ENCODE peak calls at places on chromosomes 2 and 18, in five cellular contexts. One of them, this sample, is unnamed.
A peak's percentile ranks its signal among the peaks of the same experiment; 100 is the strongest.

GRCh38 chr2:88831792-88832248 is 140.3 kb downstream of the RPIA start:
- DNase-seq in PC-3: peak; percentile 25
- DNase-seq in HCT116: peak; percentile 42
- DNase-seq in fibroblast of lung: peak; percentile 9
- DNase-seq in endothelial cell of umbilical vein: peak; percentile 23
- DNase-seq in this sample: peak; percentile 40

GRCh38 chr2:98508690-98509054 is 64.0 kb downstream of the INPP4A start:
- DNase-seq in HCT116: no peak
- DNase-seq in fibroblast of lung: peak; percentile 89
- DNase-seq in endothelial cell of umbilical vein: no peak
- DNase-seq in PC-3: no peak
- DNase-seq in this sample: no peak

GRCh38 chr2:202278036-202278760 is 12.6 kb downstream of the NOP58 start:
- DNase-seq in fibroblast of lung: peak; percentile 71
- DNase-seq in PC-3: peak; percentile 58
- DNase-seq in HCT116: no peak
- DNase-seq in endothelial cell of umbilical vein: peak; percentile 85
- DNase-seq in this sample: no peak

GRCh38 chr2:227464356-227464755 is 7.6 kb upstream of the AGFG1 start:
- DNase-seq in endothelial cell of umbilical vein: no peak
- DNase-seq in PC-3: no peak
- DNase-seq in fibroblast of lung: no peak
- DNase-seq in HCT116: no peak
- DNase-seq in this sample: no peak

GRCh38 chr2:43879261-43879660 is 40.5 kb downstream of the ABCG8 start:
- DNase-seq in fibroblast of lung: no peak
- DNase-seq in endothelial cell of umbilical vein: no peak
- DNase-seq in HCT116: no peak
- DNase-seq in PC-3: no peak
- DNase-seq in this sample: peak; percentile 89

GRCh38 chr2:54724150-54724559 is 693 bp downstream of the EML6 start:
- DNase-seq in endothelial cell of umbilical vein: peak; percentile 57
- DNase-seq in HCT116: no peak
- DNase-seq in fibroblast of lung: peak; percentile 23
- DNase-seq in PC-3: no peak
- DNase-seq in this sample: no peak

GRCh38 chr2:170582747-170583463 is 132.2 kb upstream of the SP5 start:
- DNase-seq in HCT116: no peak
- DNase-seq in endothelial cell of umbilical vein: no peak
- DNase-seq in PC-3: no peak
- DNase-seq in fibroblast of lung: no peak
- DNase-seq in this sample: no peak

GRCh38 chr2:76958749-76959148 is 563.4 kb downstream of the LRRTM4 start:
- DNase-seq in fibroblast of lung: peak; percentile 33
- DNase-seq in HCT116: no peak
- DNase-seq in PC-3: peak; percentile 10
- DNase-seq in endothelial cell of umbilical vein: peak; percentile 2
- DNase-seq in this sample: peak; percentile 48

GRCh38 chr2:183995632-183996031 is 602.7 kb upstream of the ZNF804A start:
- DNase-seq in fibroblast of lung: no peak
- DNase-seq in PC-3: peak; percentile 93
- DNase-seq in endothelial cell of umbilical vein: no peak
- DNase-seq in HCT116: no peak
- DNase-seq in this sample: no peak

GRCh38 chr18:45997689-45998088 is 30.6 kb upstream of the EPG5 start:
- DNase-seq in fibroblast of lung: no peak
- DNase-seq in endothelial cell of umbilical vein: no peak
- DNase-seq in HCT116: no peak
- DNase-seq in PC-3: no peak
- DNase-seq in this sample: no peak

GRCh38 chr2:27308359-27308875 is at the start of gene UCN:
- DNase-seq in HCT116: no peak
- DNase-seq in fibroblast of lung: peak; percentile 38
- DNase-seq in PC-3: no peak
- DNase-seq in endothelial cell of umbilical vein: peak; percentile 40
- DNase-seq in this sample: peak; percentile 52

GRCh38 chr2:119012345-119013301 is 70.6 kb downstream of the MARCO start:
- DNase-seq in PC-3: no peak
- DNase-seq in HCT116: no peak
- DNase-seq in fibroblast of lung: no peak
- DNase-seq in endothelial cell of umbilical vein: no peak
- DNase-seq in this sample: no peak

GRCh38 chr2:96952016-96952750 is 34.2 kb downstream of the FAM178B start:
- DNase-seq in PC-3: no peak
- DNase-seq in fibroblast of lung: no peak
- DNase-seq in HCT116: no peak
- DNase-seq in endothelial cell of umbilical vein: no peak
- DNase-seq in this sample: no peak

GRCh38 chr18:55419939-55420664 is 167.9 kb downstream of the TCF4 start:
- DNase-seq in PC-3: no peak
- DNase-seq in HCT116: no peak
- DNase-seq in endothelial cell of umbilical vein: peak; percentile 57
- DNase-seq in fibroblast of lung: peak; percentile 53
- DNase-seq in this sample: no peak

GRCh38 chr2:136638193-136638592 is 127.2 kb upstream of the THSD7B start:
- DNase-seq in endothelial cell of umbilical vein: no peak
- DNase-seq in PC-3: peak; percentile 4
- DNase-seq in fibroblast of lung: no peak
- DNase-seq in HCT116: no peak
- DNase-seq in this sample: no peak

GRCh38 chr2:179691235-179691634 is 170.2 kb downstream of the ZNF385B start:
- DNase-seq in endothelial cell of umbilical vein: no peak
- DNase-seq in HCT116: no peak
- DNase-seq in fibroblast of lung: peak; percentile 18
- DNase-seq in PC-3: peak; percentile 67
- DNase-seq in this sample: no peak

GRCh38 chr18:50986360-50987087 is 18.7 kb downstream of the ELAC1 start:
- DNase-seq in fibroblast of lung: no peak
- DNase-seq in HCT116: no peak
- DNase-seq in PC-3: peak; percentile 23
- DNase-seq in endothelial cell of umbilical vein: no peak
- DNase-seq in this sample: no peak

GRCh38 chr18:44098551-44099098 is 582.1 kb upstream of the SETBP1 start:
- DNase-seq in fibroblast of lung: peak; percentile 58
- DNase-seq in HCT116: no peak
- DNase-seq in endothelial cell of umbilical vein: peak; percentile 53
- DNase-seq in PC-3: peak; percentile 53
- DNase-seq in this sample: peak; percentile 35

GRCh38 chr2:19746611-19747309 is 155.0 kb downstream of the TTC32 start:
- DNase-seq in HCT116: no peak
- DNase-seq in fibroblast of lung: peak; percentile 40
- DNase-seq in PC-3: peak; percentile 35
- DNase-seq in endothelial cell of umbilical vein: peak; percentile 29
- DNase-seq in this sample: peak; percentile 35

GRCh38 chr2:88667219-88667618 is 24.3 kb upstream of the RPIA start:
- DNase-seq in PC-3: no peak
- DNase-seq in HCT116: no peak
- DNase-seq in fibroblast of lung: no peak
- DNase-seq in endothelial cell of umbilical vein: no peak
- DNase-seq in this sample: no peak

GRCh38 chr2:137675584-137676327 is 288.5 kb upstream of the HNMT start:
- DNase-seq in PC-3: peak; percentile 39
- DNase-seq in fibroblast of lung: no peak
- DNase-seq in HCT116: no peak
- DNase-seq in endothelial cell of umbilical vein: no peak
- DNase-seq in this sample: no peak

GRCh38 chr2:212900715-212901114 is 250.7 kb downstream of the IKZF2 start:
- DNase-seq in endothelial cell of umbilical vein: no peak
- DNase-seq in HCT116: no peak
- DNase-seq in PC-3: no peak
- DNase-seq in fibroblast of lung: no peak
- DNase-seq in this sample: peak; percentile 59

GRCh38 chr2:43594875-43595274 is 963 bp downstream of the THADA start:
- DNase-seq in endothelial cell of umbilical vein: no peak
- DNase-seq in HCT116: no peak
- DNase-seq in fibroblast of lung: no peak
- DNase-seq in PC-3: no peak
- DNase-seq in this sample: no peak

GRCh38 chr18:3906072-3906471 is 456.1 kb downstream of the TGIF1 start:
- DNase-seq in HCT116: no peak
- DNase-seq in PC-3: no peak
- DNase-seq in endothelial cell of umbilical vein: no peak
- DNase-seq in fibroblast of lung: no peak
- DNase-seq in this sample: no peak

GRCh38 chr2:120029672-120030640 is 17.1 kb downstream of the EPB41L5 start:
- DNase-seq in endothelial cell of umbilical vein: no peak
- DNase-seq in fibroblast of lung: no peak
- DNase-seq in PC-3: no peak
- DNase-seq in HCT116: no peak
- DNase-seq in this sample: no peak

GRCh38 chr2:120034027-120034426 is 21.1 kb downstream of the EPB41L5 start:
- DNase-seq in endothelial cell of umbilical vein: no peak
- DNase-seq in HCT116: no peak
- DNase-seq in fibroblast of lung: no peak
- DNase-seq in PC-3: no peak
- DNase-seq in this sample: no peak

GRCh38 chr2:120028795-120029194 is 15.9 kb downstream of the EPB41L5 start:
- DNase-seq in HCT116: no peak
- DNase-seq in PC-3: no peak
- DNase-seq in fibroblast of lung: no peak
- DNase-seq in endothelial cell of umbilical vein: no peak
- DNase-seq in this sample: no peak

GRCh38 chr2:120034616-120035015 is 21.7 kb downstream of the EPB41L5 start:
- DNase-seq in endothelial cell of umbilical vein: no peak
- DNase-seq in PC-3: no peak
- DNase-seq in HCT116: no peak
- DNase-seq in fibroblast of lung: no peak
- DNase-seq in this sample: no peak

DNA sequence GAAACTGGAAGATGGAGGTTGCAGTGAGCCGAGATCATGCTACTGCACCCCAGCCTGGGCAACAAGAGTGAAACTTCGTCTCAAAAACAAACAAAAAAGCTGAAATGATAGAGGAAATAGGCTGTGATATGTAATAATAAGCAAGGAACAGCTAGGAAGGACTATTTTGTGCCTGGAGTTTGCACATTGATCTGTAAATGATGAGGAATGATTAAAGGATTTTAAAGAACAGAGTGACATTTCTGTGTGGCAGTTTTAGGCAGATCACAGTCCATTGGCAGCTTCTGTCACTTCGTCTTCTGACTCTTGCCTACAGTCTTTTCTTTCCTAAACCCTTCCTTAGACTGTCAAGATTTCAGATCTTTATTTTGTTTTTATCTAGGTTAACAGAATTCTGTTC is 19.4 kb downstream of the EPB41L5 start:
- DNase-seq in HCT116: no peak
- DNase-seq in fibroblast of lung: no peak
- DNase-seq in endothelial cell of umbilical vein: no peak
- DNase-seq in PC-3: no peak
- DNase-seq in this sample: no peak
- H3K27ac ChIP-seq in HCT116: no peak overlapping the region
- H3K27ac ChIP-seq in fibroblast of lung: no peak overlapping the region
- H3K27ac ChIP-seq in endothelial cell of umbilical vein: no peak overlapping the region
- H3K27ac ChIP-seq in PC-3: no peak overlapping the region
- H3K27ac ChIP-seq in this sample: no peak overlapping the region

GRCh38 chr18:26524002-26524401 is 24.4 kb downstream of the KCTD1 start:
- DNase-seq in endothelial cell of umbilical vein: no peak
- DNase-seq in fibroblast of lung: no peak
- DNase-seq in PC-3: no peak
- DNase-seq in HCT116: no peak
- DNase-seq in this sample: no peak
- H3K4me3 ChIP-seq in endothelial cell of umbilical vein: no peak overlapping the region
- H3K4me3 ChIP-seq in fibroblast of lung: no peak overlapping the region
- H3K4me3 ChIP-seq in PC-3: no peak overlapping the region
- H3K4me3 ChIP-seq in HCT116: no peak overlapping the region
- H3K4me3 ChIP-seq in this sample: no peak overlapping the region

GRCh38 chr2:72919414-72920316 is 2.3 kb downstream of the EMX1 start:
- DNase-seq in HCT116: no peak
- DNase-seq in PC-3: no peak
- DNase-seq in fibroblast of lung: peak; percentile 22
- DNase-seq in endothelial cell of umbilical vein: no peak
- DNase-seq in this sample: peak; percentile 55
- TF ChIP-seq EZH2 in HCT116: no peak
- TF ChIP-seq EZH2 in PC-3: no peak
- TF ChIP-seq EZH2 in fibroblast of lung: no peak
- TF ChIP-seq EZH2 in endothelial cell of umbilical vein: peak; percentile 99
- TF ChIP-seq EZH2 in this sample: peak; percentile 90

GRCh38 chr2:215363039-215363438 is 51.2 kb downstream of the ATIC start:
- DNase-seq in endothelial cell of umbilical vein: no peak
- DNase-seq in PC-3: no peak
- DNase-seq in HCT116: no peak
- DNase-seq in fibroblast of lung: peak; percentile 9
- DNase-seq in this sample: no peak

GRCh38 chr2:215360596-215360995 is 48.7 kb downstream of the ATIC start:
- DNase-seq in endothelial cell of umbilical vein: no peak
- DNase-seq in PC-3: no peak
- DNase-seq in fibroblast of lung: no peak
- DNase-seq in HCT116: no peak
- DNase-seq in this sample: no peak

GRCh38 chr2:215361876-215362561 is 50.2 kb downstream of the ATIC start:
- DNase-seq in PC-3: no peak
- DNase-seq in HCT116: no peak
- DNase-seq in endothelial cell of umbilical vein: no peak
- DNase-seq in fibroblast of lung: peak; percentile 21
- DNase-seq in this sample: no peak

GRCh38 chr2:215362562-215362904 is 50.7 kb downstream of the ATIC start:
- DNase-seq in endothelial cell of umbilical vein: no peak
- DNase-seq in PC-3: no peak
- DNase-seq in HCT116: no peak
- DNase-seq in fibroblast of lung: no peak
- DNase-seq in this sample: no peak

GRCh38 chr2:215361211-215361875 is 49.5 kb downstream of the ATIC start:
- DNase-seq in endothelial cell of umbilical vein: no peak
- DNase-seq in fibroblast of lung: peak; percentile 16
- DNase-seq in HCT116: no peak
- DNase-seq in PC-3: no peak
- DNase-seq in this sample: no peak
- H3K27ac ChIP-seq in endothelial cell of umbilical vein: no peak overlapping the region
- H3K27ac ChIP-seq in fibroblast of lung: no peak overlapping the region
- H3K27ac ChIP-seq in HCT116: no peak overlapping the region
- H3K27ac ChIP-seq in PC-3: no peak overlapping the region
- H3K27ac ChIP-seq in this sample: no peak overlapping the region

DNA sequence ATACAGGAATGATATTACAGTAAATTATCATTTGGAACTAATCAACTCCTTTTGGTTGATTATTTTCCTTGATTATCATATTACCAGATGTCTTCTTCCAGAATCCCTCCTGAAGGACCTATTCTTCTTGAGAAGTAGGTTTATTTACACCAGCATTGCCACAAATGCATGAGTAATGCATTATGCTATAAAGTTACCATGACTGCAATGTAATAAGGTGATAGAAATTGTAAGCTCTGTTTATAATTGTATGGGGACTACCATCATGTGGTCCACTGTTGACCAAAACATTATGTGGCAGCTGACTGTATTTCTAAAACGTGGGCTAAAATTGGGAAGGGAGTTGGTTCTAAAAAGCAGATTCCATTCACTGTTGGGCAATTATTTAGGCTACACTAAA is 602.2 kb downstream of the NYAP2 start:
- DNase-seq in fibroblast of lung: peak; percentile 41
- DNase-seq in PC-3: peak; percentile 26
- DNase-seq in HCT116: no peak
- DNase-seq in endothelial cell of umbilical vein: no peak
- DNase-seq in this sample: no peak
- H3K4me3 ChIP-seq in fibroblast of lung: no peak overlapping the region
- H3K4me3 ChIP-seq in PC-3: no peak overlapping the region
- H3K4me3 ChIP-seq in HCT116: no peak overlapping the region
- H3K4me3 ChIP-seq in endothelial cell of umbilical vein: no peak overlapping the region
- H3K4me3 ChIP-seq in this sample: no peak overlapping the region